ENCODE peak calls at places on chromosome 17, in six cellular contexts. W is GM12892, A is heart left ventricle, G is body of pancreas, D is IMR-90, O is Peyer's patch. Y is an unnamed sample.

GRCh38 chr17:73644145-73645049 is at the start of gene SDK2:
- DNase-seq in W (no peak), A (no peak), D (no peak), G (no peak), O (peak; percentile 49), Y (no peak)

GRCh38 chr17:74901353-74902145 is 8.1 kb upstream of the FADS6 start:
- DNase-seq in W (no peak), D (no peak), G (no peak), O (no peak), A (no peak), Y (no peak)

GRCh38 chr17:81608605-81609004 is 28.3 kb downstream of the NPLOC4 start:
- DNase-seq in G (no peak), O (no peak), D (no peak), A (no peak), W (no peak), Y (no peak)

GRCh38 chr17:47999612-48000011 is 28.7 kb downstream of the CDK5RAP3 start:
- DNase-seq in G (no peak), D (peak; percentile 72), O (no peak), A (no peak), W (no peak), Y (peak; percentile 45)

GRCh38 chr17:7916799-7917198 is 710 bp upstream of the RNF227 start:
- DNase-seq in O (no peak), A (no peak), G (no peak), W (no peak), D (peak; percentile 80), Y (no peak)

GRCh38 chr17:68580236-68580903 is 20.8 kb downstream of the FAM20A start:
- DNase-seq in W (no peak), G (no peak), D (peak; percentile 17), O (no peak), A (no peak), Y (no peak)

GRCh38 chr17:57294629-57295501 is 38.5 kb downstream of the MSI2 start:
- DNase-seq in O (no peak), D (peak; percentile 41), G (no peak), W (no peak), A (peak; percentile 60), Y (peak; percentile 91)

GRCh38 chr17:74439691-74440567 is 8.0 kb downstream of the GPRC5C start:
- DNase-seq in A (no peak), D (no peak), W (no peak), G (no peak), O (no peak), Y (no peak)

GRCh38 chr17:81025065-81025751 is 9.7 kb upstream of the BAIAP2 start:
- DNase-seq in W (no peak), G (no peak), A (peak; percentile 18), D (no peak), O (no peak), Y (no peak)

GRCh38 chr17:63039899-63040602 is 74.0 kb downstream of the TANC2 start:
- DNase-seq in G (no peak), O (no peak), W (no peak), A (no peak), D (peak; percentile 56), Y (peak; percentile 13)

GRCh38 chr17:16313159-16314090 is 39.8 kb downstream of the CENPV start:
- DNase-seq in A (no peak), W (no peak), G (no peak), O (no peak), D (peak; percentile 88), Y (no peak)

GRCh38 chr17:38749222-38750043 is 1.3 kb upstream of the PCGF2 start:
- DNase-seq in D (peak; percentile 52), W (no peak), O (peak; percentile 89), A (peak; percentile 94), G (peak; percentile 64), Y (peak; percentile 74)
- TF ChIP-seq POLR2A in D (no peak), W (no peak), O (peak; percentile 62), A (no peak), G (peak; percentile 22), Y (peak; percentile 89)

GRCh38 chr17:28717578-28718316 is at the start of gene RAB34:
- DNase-seq in A (peak; percentile 76), O (no peak), D (peak; percentile 89), W (no peak), G (no peak), Y (peak; percentile 88)
- TF ChIP-seq POLR2A in A (no peak), O (no peak), D (peak; percentile 76), W (no peak), G (no peak), Y (peak; percentile 76)

DNA sequence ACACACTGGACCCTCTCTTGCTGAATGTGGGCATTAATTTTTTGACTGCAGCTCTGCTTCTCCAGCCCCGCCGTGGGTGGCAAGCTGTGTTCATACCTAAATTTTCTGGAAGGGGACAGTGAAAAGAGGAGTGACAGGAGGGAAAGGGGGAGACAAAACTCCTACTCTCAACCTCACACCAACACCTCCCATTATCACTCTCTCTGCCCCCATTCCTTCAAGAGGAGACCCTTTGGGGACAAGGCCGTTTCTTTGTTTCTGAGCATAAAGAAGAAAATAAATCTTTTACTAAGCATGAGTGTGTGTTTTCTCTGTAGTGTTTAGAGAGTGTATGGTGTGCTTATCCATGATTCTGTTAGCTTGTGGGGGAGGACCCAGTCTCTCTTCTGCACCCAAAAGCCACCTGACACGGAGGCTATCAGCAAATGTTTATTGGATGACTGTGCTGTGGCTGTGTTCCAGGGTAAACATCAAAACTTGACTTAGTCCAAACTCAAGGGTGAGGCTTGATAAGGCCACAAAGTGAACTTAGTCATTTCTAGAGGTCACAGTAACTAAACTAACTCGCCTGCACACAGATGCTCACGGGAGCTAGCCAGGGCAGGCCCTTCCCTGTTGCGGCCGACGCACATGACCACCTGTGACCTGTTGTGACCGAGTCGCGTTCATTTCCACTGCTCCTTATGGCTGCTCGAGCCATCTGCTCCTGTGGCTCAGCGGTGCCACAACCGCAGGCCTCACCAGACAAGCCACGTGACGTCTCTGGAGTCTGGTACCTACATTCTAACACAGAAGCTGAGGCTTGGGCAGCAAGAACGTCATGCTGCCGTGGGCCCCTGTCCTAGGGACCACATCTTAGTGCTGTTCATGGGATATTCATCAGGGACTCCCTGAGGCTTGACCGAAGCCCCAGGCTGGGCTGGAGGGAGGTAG is 9.8 kb upstream of the MED11 start:
- DNase-seq in W (no peak), G (peak; percentile 80), D (peak; percentile 80), A (no peak), O (peak; percentile 78), Y (peak; percentile 51)
- TF ChIP-seq POLR2A in W (no peak), G (no peak), D (no peak), A (no peak), O (no peak), Y (no peak)

DNA sequence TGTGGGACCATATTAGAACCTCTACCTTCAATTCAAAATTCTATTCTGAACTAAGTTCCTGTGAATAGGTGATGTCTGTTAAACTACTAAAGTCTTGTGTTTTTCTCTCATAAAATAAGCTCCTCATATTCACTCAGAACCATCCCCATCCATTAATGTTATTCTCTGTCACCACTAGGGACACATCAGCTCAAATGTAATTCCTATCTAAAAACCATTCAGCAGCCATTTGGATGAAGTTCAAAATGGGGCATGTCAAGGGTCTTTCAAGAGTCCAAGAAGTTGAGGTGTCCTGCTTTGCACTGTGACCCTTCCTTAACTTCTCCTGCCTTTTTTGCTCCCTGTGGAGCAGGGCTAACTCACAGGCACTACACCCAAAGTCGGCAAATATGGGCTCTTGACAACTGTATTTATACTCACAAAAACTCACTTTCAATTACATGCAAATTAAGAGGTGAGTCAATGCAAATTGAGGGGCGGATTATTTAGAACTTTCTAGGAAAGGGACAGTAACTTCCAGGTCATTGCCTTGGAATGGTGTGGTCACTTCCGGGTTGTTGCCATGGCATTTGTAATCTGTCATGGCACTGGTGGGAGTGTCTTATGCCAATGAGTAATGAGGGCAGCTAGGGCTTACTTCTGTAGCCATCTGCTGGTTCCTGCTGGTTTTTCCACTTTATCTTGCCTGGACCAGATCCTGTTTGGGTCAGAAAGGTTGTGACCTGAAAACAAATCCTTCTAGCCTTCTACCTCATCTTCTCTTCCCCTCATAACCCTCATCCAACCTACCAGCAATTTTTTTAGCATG is 128.2 kb upstream of the COX10 start:
- DNase-seq in O (no peak), W (no peak), D (peak; percentile 32), A (no peak), G (no peak), Y (peak; percentile 17)
- TF ChIP-seq POLR2A in O (no peak), W (no peak), D (no peak), A (no peak), G (no peak), Y (peak; percentile 24)

DNA sequence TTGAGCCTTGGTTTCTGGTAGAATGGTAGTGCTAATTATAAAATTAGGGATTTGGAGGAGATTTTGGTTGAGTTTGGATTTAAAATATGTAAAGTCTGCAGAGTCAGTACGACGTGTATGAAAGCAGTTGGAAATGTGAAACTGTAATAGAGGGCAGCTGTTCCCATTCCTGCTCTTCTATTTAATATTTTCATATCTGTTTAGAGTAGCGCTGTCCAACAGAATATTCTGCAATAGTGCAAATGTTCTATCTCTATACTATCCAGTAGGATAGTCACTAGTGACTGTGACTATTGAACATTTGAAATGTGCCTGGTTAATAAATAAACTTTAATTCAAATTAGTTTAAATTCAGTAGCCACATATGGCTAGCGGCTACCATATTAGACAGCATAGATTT is 443.4 kb upstream of the SOX9 start:
- DNase-seq in A (no peak), D (peak; percentile 7), G (no peak), W (no peak), O (no peak), Y (no peak)
- TF ChIP-seq POLR2A in A (no peak), D (no peak), G (no peak), W (no peak), O (no peak), Y (no peak)

GRCh38 chr17:60675997-60676396 is 1.7 kb upstream of the BCAS3 start:
- DNase-seq in O (no peak), D (no peak), A (no peak), G (no peak), W (no peak), Y (no peak)

GRCh38 chr17:60679287-60679686 is 1.6 kb downstream of the BCAS3 start:
- DNase-seq in D (no peak), O (no peak), W (no peak), A (no peak), G (no peak), Y (no peak)

GRCh38 chr17:60677308-60678117 is at the start of gene BCAS3:
- DNase-seq in A (peak; percentile 99), D (peak; percentile 99), G (peak; percentile 98), O (peak; percentile 97), W (peak; percentile 98), Y (peak; percentile 100)

GRCh38 chr17:60678118-60678444 is 430 bp downstream of the BCAS3 start:
- DNase-seq in D (no peak), G (no peak), O (no peak), A (no peak), W (peak; percentile 14), Y (peak; percentile 36)

DNA sequence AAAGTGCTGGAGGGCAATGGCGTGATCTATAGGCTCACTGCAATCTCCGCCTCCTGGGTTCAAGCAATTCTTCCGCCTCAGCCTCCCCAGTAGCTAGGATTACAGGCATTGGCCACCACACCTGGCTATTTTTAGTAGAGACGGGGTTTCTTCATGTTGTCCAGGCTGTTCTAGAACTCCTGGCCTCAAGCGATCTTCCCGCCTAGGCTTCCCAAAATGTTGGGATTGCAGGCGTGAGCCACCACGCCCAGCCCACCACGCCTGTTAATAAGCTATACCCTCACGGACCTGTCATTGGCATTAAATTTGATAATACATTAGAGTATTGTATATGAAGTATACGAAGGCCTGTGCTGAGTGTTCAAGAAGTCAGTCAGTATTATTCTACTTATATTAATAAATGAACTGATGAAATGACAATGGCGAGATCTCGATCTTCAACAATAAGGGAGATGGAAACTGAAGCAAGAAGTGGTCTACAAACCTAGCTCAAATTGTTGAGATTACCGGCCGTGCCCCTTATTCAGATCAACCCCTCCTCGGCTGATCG is 818 bp upstream of the BCAS3 start:
- DNase-seq in D (no peak), G (peak; percentile 14), O (no peak), A (peak; percentile 34), W (no peak), Y (no peak)
- TF ChIP-seq POLR2A in D (no peak), G (no peak), O (peak; percentile 72), A (no peak), W (no peak), Y (peak; percentile 36)

GRCh38 chr17:78923660-78924453 is 1.3 kb downstream of the TIMP2 start:
- DNase-seq in W (peak; percentile 68), D (no peak), G (peak; percentile 93), A (no peak), O (peak; percentile 88), Y (peak; percentile 70)
- TF ChIP-seq POLR2A in W (no peak), D (no peak), G (peak; percentile 47), A (no peak), O (no peak), Y (no peak)

Y was measured in H54.